ENCODE peak calls at places on chromosomes 7 and 10, in four cellular contexts. D is WTC11; F is AG09309; C is activated CD8-positive, alpha-beta T cell treated with anti-CD3 and anti-CD28 coated beads for 36 hours. V is an unnamed sample.

GRCh38 chr7:99028261-99028971 is 115.5 kb downstream of the SMURF1 start:
- DNase-seq in D (no peak), F (no peak), C (no peak), V (no peak)

GRCh38 chr7:93015193-93016084 is 102.3 kb downstream of the SAMD9 start:
- DNase-seq in D (no peak), F (peak), C (no peak), V (no peak)

GRCh38 chr7:139768249-139768824 is 9.5 kb downstream of the HIPK2 start:
- DNase-seq in D (no peak), F (no peak), C (no peak), V (no peak)

GRCh38 chr10:16965242-16965620 is 148.0 kb upstream of the RSU1 start:
- DNase-seq in D (no peak), F (no peak), C (no peak), V (no peak)

GRCh38 chr7:1936531-1937251 is 266.6 kb downstream of the ELFN1 start:
- DNase-seq in D (no peak), F (no peak), C (no peak), V (no peak)

GRCh38 chr10:116880716-116881440 is 31.6 kb downstream of the ENO4 start:
- DNase-seq in D (no peak), F (no peak), C (no peak), V (no peak)

GRCh38 chr7:13155188-13155587 is 467.8 kb downstream of the ARL4A start:
- DNase-seq in D (no peak), F (no peak), C (no peak), V (no peak)

GRCh38 chr10:112313234-112313633 is 30.0 kb downstream of the TECTB start:
- DNase-seq in D (no peak), F (no peak), C (no peak), V (no peak)

GRCh38 chr7:47266131-47266706 is 315.7 kb downstream of the TNS3 start:
- DNase-seq in D (peak), F (no peak), C (peak), V (peak)

GRCh38 chr7:77989981-77990566 is 191.5 kb downstream of the PHTF2 start:
- DNase-seq in D (peak), F (no peak), C (peak), V (no peak)

GRCh38 chr7:151408839-151409554 is 841 bp downstream of the WDR86 start:
- DNase-seq in D (peak), F (no peak), C (peak), V (no peak)

GRCh38 chr7:127413962-127414361 is 21.5 kb upstream of the ZNF800 start:
- DNase-seq in D (no peak), F (no peak), C (peak), V (no peak)

GRCh38 chr10:129959544-129960492 is 4.3 kb downstream of the EBF3 start:
- DNase-seq in D (no peak), F (no peak), C (no peak), V (peak)

GRCh38 chr7:112556633-112557032 is 75.8 kb downstream of the LSMEM1 start:
- DNase-seq in D (no peak), F (no peak), C (peak), V (peak)

GRCh38 chr7:157238087-157238486 is 98.7 kb upstream of the DNAJB6 start:
- DNase-seq in D (peak), F (no peak), C (no peak), V (no peak)

GRCh38 chr10:23826399-23826798 is 382.5 kb upstream of the KIAA1217 start:
- DNase-seq in D (peak), F (no peak), C (peak), V (peak)

GRCh38 chr7:19749658-19750057 is 23.8 kb downstream of the TMEM196 start:
- DNase-seq in D (no peak), F (no peak), C (no peak), V (no peak)

GRCh38 chr7:19744075-19744474 is 29.3 kb downstream of the TMEM196 start:
- DNase-seq in D (no peak), F (no peak), C (no peak), V (no peak)

GRCh38 chr7:19752045-19752444 is 21.4 kb downstream of the TMEM196 start:
- DNase-seq in D (no peak), F (no peak), C (no peak), V (no peak)

GRCh38 chr7:19747740-19748339 is 25.6 kb downstream of the TMEM196 start:
- DNase-seq in D (no peak), F (peak), C (no peak), V (peak)
- TF ChIP-seq CTCF in D (peak), F (peak), C (peak), V (peak)

GRCh38 chr7:155182406-155182970 is 112.4 kb downstream of the HTR5A start:
- DNase-seq in D (no peak), F (no peak), C (no peak), V (no peak)
- TF ChIP-seq CTCF in D (no peak), F (no peak), C (no peak), V (no peak)

GRCh38 chr10:132446661-132447445 is 49.9 kb downstream of the PWWP2B start:
- DNase-seq in D (no peak), F (no peak), C (peak), V (peak)
- TF ChIP-seq CTCF in D (no peak), F (peak), C (peak), V (peak)

DNA sequence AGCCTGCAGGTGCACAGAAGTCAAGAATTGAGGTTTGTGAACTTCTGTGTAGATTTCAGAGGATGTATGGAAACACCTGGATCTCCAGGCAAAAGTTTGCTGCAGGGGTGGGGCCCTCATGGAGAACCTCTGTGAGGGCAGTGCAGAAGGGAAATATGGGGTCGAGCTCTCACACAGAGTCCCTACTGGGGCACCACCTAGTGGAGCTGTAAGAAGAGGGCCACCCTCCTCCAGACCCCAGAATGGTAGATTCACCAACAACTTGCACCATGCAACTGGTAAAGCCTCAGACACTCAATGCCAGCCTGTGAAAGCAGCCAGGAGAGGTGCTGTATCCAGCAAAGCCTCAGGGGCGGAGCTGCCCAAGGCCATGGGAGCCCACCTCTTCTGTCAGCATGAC is 205.8 kb downstream of the CCSER2 start:
- DNase-seq in D (peak), F (no peak), C (peak), V (no peak)
- TF ChIP-seq CTCF in D (no peak), F (peak), C (no peak), V (no peak)